ENCODE peak calls at places on chromosomes 2 and 18, in eight cellular contexts. B is GM06990; E is AG09319; L is stimulated activated CD4-positive, alpha-beta T cell treated with anti-CD3 and anti-CD28 coated beads, Interleukin-2, amount 100 ng/mL, for 48 hours; N is upper lobe of right lung; D is AG08395; U is progenitor cell of endocrine pancreas; I is anterior cingulate cortex. F is an unnamed sample.

GRCh38 chr2:128409326-128410034 is 90.8 kb upstream of the HS6ST1 start:
- DNase-seq in B (no peak), E (no peak), L (no peak), N (peak; percentile 44), D (no peak), U (peak; percentile 4), I (no peak), F (no peak)

GRCh38 chr2:112255875-112256274 is 1.0 kb upstream of the ZC3H8 start:
- DNase-seq in B (no peak), E (no peak), L (no peak), N (no peak), D (no peak), U (no peak), I (no peak), F (no peak)

GRCh38 chr2:167480986-167481309 is 592.7 kb downstream of the XIRP2 start:
- DNase-seq in B (no peak), E (no peak), L (no peak), N (no peak), D (no peak), U (no peak), I (no peak), F (no peak)

GRCh38 chr18:21894619-21895367 is 154.2 kb downstream of the MIB1 start:
- DNase-seq in B (no peak), E (no peak), L (no peak), N (no peak), D (no peak), U (no peak), I (no peak), F (no peak)

GRCh38 chr2:236172238-236172865 is 4.2 kb upstream of the GBX2 start:
- DNase-seq in B (no peak), E (no peak), L (no peak), N (no peak), D (no peak), U (no peak), I (no peak), F (no peak)

GRCh38 chr2:3575534-3576324 is 669 bp downstream of the RPS7 start:
- DNase-seq in B (peak; percentile 54), E (no peak), L (no peak), N (no peak), D (no peak), U (peak; percentile 18), I (no peak), F (no peak)

GRCh38 chr2:180663016-180663471 is 317.4 kb upstream of the UBE2E3 start:
- DNase-seq in B (no peak), E (peak; percentile 27), L (no peak), N (no peak), D (no peak), U (no peak), I (no peak), F (no peak)

GRCh38 chr2:96082211-96083063 is 33.9 kb downstream of the ADRA2B start:
- DNase-seq in B (no peak), E (no peak), L (no peak), N (peak; percentile 47), D (no peak), U (no peak), I (no peak), F (no peak)

GRCh38 chr18:69648486-69648885 is 247.8 kb downstream of the DOK6 start:
- DNase-seq in B (no peak), E (no peak), L (no peak), N (no peak), D (no peak), U (no peak), I (no peak), F (no peak)

GRCh38 chr2:10550206-10551001 is 102.3 kb upstream of the ODC1 start:
- DNase-seq in B (no peak), E (no peak), L (no peak), N (no peak), D (no peak), U (no peak), I (no peak), F (no peak)

GRCh38 chr2:15594291-15595256 is 2.9 kb downstream of the DDX1 start:
- DNase-seq in B (no peak), E (no peak), L (no peak), N (no peak), D (no peak), U (no peak), I (no peak), F (no peak)

GRCh38 chr2:232473467-232473890 is 14.2 kb downstream of the ECEL1 start:
- DNase-seq in B (no peak), E (no peak), L (no peak), N (peak; percentile 61), D (no peak), U (no peak), I (no peak), F (no peak)

GRCh38 chr2:28565720-28566295 is 69.9 kb downstream of the PLB1 start:
- DNase-seq in B (no peak), E (no peak), L (no peak), N (peak; percentile 12), D (no peak), U (no peak), I (no peak), F (no peak)

GRCh38 chr2:233838251-233838650 is 16.1 kb downstream of the HJURP start:
- DNase-seq in B (no peak), E (no peak), L (no peak), N (no peak), D (no peak), U (no peak), I (no peak), F (no peak)

GRCh38 chr2:86284401-86284841 is 53.0 kb downstream of the REEP1 start:
- DNase-seq in B (no peak), E (no peak), L (no peak), N (peak; percentile 48), D (no peak), U (no peak), I (no peak), F (no peak)

GRCh38 chr2:174342600-174343342 is 8.0 kb downstream of the SP9 start:
- DNase-seq in B (peak; percentile 29), E (no peak), L (peak; percentile 18), N (no peak), D (no peak), U (no peak), I (no peak), F (no peak)

GRCh38 chr2:229731916-229732315 is 17.6 kb upstream of the DNER start:
- DNase-seq in B (no peak), E (peak; percentile 20), L (no peak), N (no peak), D (no peak), U (no peak), I (no peak), F (no peak)

GRCh38 chr2:227052879-227053278 is 111.1 kb downstream of the COL4A4 start:
- DNase-seq in B (no peak), E (no peak), L (no peak), N (no peak), D (no peak), U (no peak), I (no peak), F (no peak)

GRCh38 chr2:223093436-223093839 is 41.4 kb downstream of the KCNE4 start:
- DNase-seq in B (no peak), E (no peak), L (no peak), N (no peak), D (peak; percentile 75), U (no peak), I (no peak), F (no peak)

GRCh38 chr2:25790074-25790473 is 88.2 kb downstream of the ASXL2 start:
- DNase-seq in B (peak; percentile 43), E (no peak), L (no peak), N (no peak), D (no peak), U (no peak), I (no peak), F (no peak)

GRCh38 chr2:54899576-54900200 is 150.6 kb downstream of the RTN4 start:
- DNase-seq in B (no peak), E (peak; percentile 31), L (no peak), N (no peak), D (peak; percentile 69), U (no peak), I (no peak), F (no peak)

GRCh38 chr2:109057686-109058085 is 68.7 kb upstream of the EDAR start:
- DNase-seq in B (no peak), E (no peak), L (no peak), N (no peak), D (no peak), U (no peak), I (no peak), F (no peak)

GRCh38 chr2:174597347-174598047 is at the start of gene WIPF1:
- DNase-seq in B (peak; percentile 76), E (no peak), L (no peak), N (no peak), D (peak; percentile 53), U (no peak), I (no peak), F (no peak)

GRCh38 chr2:237196866-237197618 is 111.4 kb downstream of the COPS8 start:
- DNase-seq in B (no peak), E (no peak), L (no peak), N (no peak), D (no peak), U (no peak), I (no peak), F (no peak)

GRCh38 chr2:127574656-127575055 is 39.2 kb downstream of the MYO7B start:
- DNase-seq in B (no peak), E (no peak), L (no peak), N (peak; percentile 3), D (no peak), U (no peak), I (no peak), F (no peak)

GRCh38 chr2:177275671-177276070 is 11.1 kb upstream of the NFE2L2 start:
- DNase-seq in B (no peak), E (no peak), L (no peak), N (no peak), D (no peak), U (no peak), I (no peak), F (no peak)

GRCh38 chr2:30446602-30447148 is 371 bp upstream of the LCLAT1 start:
- DNase-seq in B (no peak), E (no peak), L (no peak), N (no peak), D (peak; percentile 14), U (no peak), I (no peak), F (no peak)

GRCh38 chr18:43563780-43564179 is 286.5 kb upstream of the SYT4 start:
- DNase-seq in B (no peak), E (no peak), L (no peak), N (no peak), D (peak; percentile 51), U (no peak), I (no peak), F (no peak)

GRCh38 chr2:181326605-181327004 is 130.6 kb upstream of the ITGA4 start:
- DNase-seq in B (no peak), E (no peak), L (no peak), N (no peak), D (no peak), U (no peak), I (no peak), F (no peak)

GRCh38 chr18:13176847-13177246 is 41.7 kb upstream of the LDLRAD4 start:
- DNase-seq in B (no peak), E (no peak), L (no peak), N (no peak), D (no peak), U (no peak), I (no peak), F (no peak)

GRCh38 chr2:168180483-168180882 is 66.9 kb downstream of the STK39 start:
- DNase-seq in B (no peak), E (no peak), L (no peak), N (no peak), D (no peak), U (no peak), I (no peak), F (no peak)

GRCh38 chr2:122875091-122875651 is 1119.7 kb downstream of the TSN start:
- DNase-seq in B (no peak), E (no peak), L (no peak), N (no peak), D (no peak), U (no peak), I (no peak), F (no peak)

GRCh38 chr18:44411971-44412370 is 268.7 kb upstream of the SETBP1 start:
- DNase-seq in B (no peak), E (no peak), L (no peak), N (no peak), D (no peak), U (no peak), I (no peak), F (no peak)

GRCh38 chr2:72389447-72389846 is 241.8 kb upstream of the CYP26B1 start:
- DNase-seq in B (no peak), E (no peak), L (no peak), N (no peak), D (no peak), U (no peak), I (no peak), F (no peak)

F was measured in AG04449.